ENCODE peak calls at places on chromosomes 3 and 15, in seven cellular contexts. P, K, L, Z, Q, M and B are unnamed samples.

GRCh38 chr15:100879461-100880138 is at the start of gene ALDH1A3:
- DNase-seq in P (peak; percentile 56), K (no peak), L (no peak), Z (peak; percentile 47), Q (peak; percentile 93), M (peak; percentile 40), B (peak; percentile 13)

GRCh38 chr3:106428565-106428994 is 559.8 kb upstream of the CBLB start:
- DNase-seq in P (no peak), K (peak; percentile 100), L (peak; percentile 97), Z (no peak), Q (peak; percentile 82), M (no peak), B (peak; percentile 99)

GRCh38 chr3:45737222-45737621 is 48.0 kb downstream of the SACM1L start:
- DNase-seq in P (no peak), K (no peak), L (no peak), Z (no peak), Q (no peak), M (no peak), B (no peak)

GRCh38 chr3:25045291-25045690 is 382.8 kb upstream of the RARB start:
- DNase-seq in P (peak; percentile 9), K (no peak), L (no peak), Z (no peak), Q (no peak), M (peak; percentile 30), B (peak; percentile 40)

GRCh38 chr3:178263236-178263916 is 272.9 kb upstream of the KCNMB2 start:
- DNase-seq in P (no peak), K (no peak), L (no peak), Z (no peak), Q (no peak), M (no peak), B (peak; percentile 8)

GRCh38 chr3:34377961-34378360 is 579.5 kb downstream of the PDCD6IP start:
- DNase-seq in P (no peak), K (no peak), L (no peak), Z (no peak), Q (no peak), M (no peak), B (no peak)

GRCh38 chr3:129224984-129225393 is 24.4 kb upstream of the COPG1 start:
- DNase-seq in P (no peak), K (peak; percentile 24), L (peak; percentile 58), Z (peak; percentile 82), Q (peak; percentile 79), M (peak; percentile 87), B (peak; percentile 58)

GRCh38 chr3:45890405-45890804 is 4.1 kb downstream of the CCR9 start:
- DNase-seq in P (no peak), K (no peak), L (no peak), Z (no peak), Q (peak; percentile 44), M (no peak), B (no peak)

GRCh38 chr3:105033081-105033480 is 333.6 kb upstream of the ALCAM start:
- DNase-seq in P (no peak), K (no peak), L (no peak), Z (no peak), Q (no peak), M (no peak), B (no peak)

GRCh38 chr3:127722928-127723603 is 50.3 kb downstream of the ABTB1 start:
- DNase-seq in P (no peak), K (no peak), L (no peak), Z (no peak), Q (no peak), M (no peak), B (no peak)

GRCh38 chr3:73073091-73073707 is 11.7 kb downstream of the EBLN2 start:
- DNase-seq in P (no peak), K (no peak), L (peak; percentile 38), Z (no peak), Q (no peak), M (no peak), B (peak; percentile 32)

GRCh38 chr3:108488631-108489030 is 21.8 kb downstream of the MYH15 start:
- DNase-seq in P (no peak), K (no peak), L (peak; percentile 2), Z (no peak), Q (peak; percentile 65), M (no peak), B (peak; percentile 28)

GRCh38 chr3:176795897-176796296 is 401.4 kb downstream of the TBL1XR1 start:
- DNase-seq in P (no peak), K (no peak), L (no peak), Z (no peak), Q (no peak), M (no peak), B (peak; percentile 1)

GRCh38 chr3:137300703-137301102 is 342.9 kb downstream of the IL20RB start:
- DNase-seq in P (no peak), K (no peak), L (no peak), Z (no peak), Q (no peak), M (no peak), B (no peak)

GRCh38 chr3:137304313-137305056 is 346.7 kb downstream of the IL20RB start:
- DNase-seq in P (peak; percentile 50), K (no peak), L (no peak), Z (no peak), Q (no peak), M (no peak), B (no peak)
- TF ChIP-seq CTCF in P (peak; percentile 52), K (no peak), L (no peak), Z (no peak), Q (no peak), M (no peak), B (no peak)

DNA sequence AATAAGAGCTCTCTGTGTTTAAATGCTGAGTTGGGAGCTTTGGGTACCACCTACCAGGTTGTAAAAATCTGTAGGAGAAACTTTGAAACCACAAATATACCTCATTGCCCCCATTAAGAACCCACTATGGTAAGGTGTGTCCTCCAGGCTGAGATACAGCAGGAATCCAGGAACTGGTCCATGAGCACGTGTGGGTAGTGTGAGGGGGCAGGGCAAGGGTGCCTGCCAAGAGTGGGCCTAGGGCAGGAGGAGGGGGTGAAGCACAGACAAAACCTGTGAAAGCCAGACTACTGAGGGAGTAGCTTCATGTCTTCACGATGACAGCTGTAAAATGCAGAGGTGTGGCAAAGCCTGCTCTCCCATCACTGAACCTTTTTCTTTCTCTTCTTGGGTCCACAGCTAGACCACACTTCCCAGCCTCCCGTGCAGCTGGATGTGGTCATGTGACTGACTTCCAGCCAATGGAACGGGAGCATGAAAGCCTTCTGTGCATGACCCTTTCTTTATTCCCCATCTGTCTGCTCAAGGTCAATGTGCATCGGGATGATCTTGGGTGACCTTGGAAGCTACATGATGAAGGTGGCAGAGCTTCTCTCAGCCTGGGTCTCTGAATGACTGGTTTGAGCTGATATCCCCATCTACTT is 51.1 kb upstream of the POMGNT2 start:
- DNase-seq in P (no peak), K (no peak), L (no peak), Z (no peak), Q (no peak), M (no peak), B (no peak)
- H3K4me3 ChIP-seq in P (no peak overlapping the region), K (no peak overlapping the region), L (no peak overlapping the region), Z (no peak overlapping the region), Q (no peak overlapping the region), M (no peak overlapping the region), B (no peak overlapping the region)

DNA sequence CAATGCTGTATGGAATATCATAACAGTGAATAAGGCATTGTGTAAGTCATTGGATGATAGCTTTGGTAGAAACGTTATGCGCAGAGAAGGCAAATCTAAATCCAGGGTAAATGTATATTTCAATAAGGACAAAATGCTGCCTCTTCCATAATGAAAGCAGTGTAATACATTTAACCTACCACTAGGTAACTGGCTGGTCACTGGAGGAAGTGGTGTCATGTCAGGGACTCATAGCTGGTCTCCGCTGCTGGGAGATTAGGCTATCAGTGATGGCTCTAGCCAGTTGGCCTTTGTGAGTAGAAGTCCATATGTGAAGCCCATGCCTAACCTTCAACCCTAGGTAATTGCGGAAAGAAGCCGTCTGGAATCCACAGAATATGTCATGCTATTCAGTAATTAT is 140.9 kb downstream of the NLGN1 start:
- DNase-seq in P (peak; percentile 28), K (no peak), L (no peak), Z (no peak), Q (no peak), M (no peak), B (no peak)
- TF ChIP-seq CTCF in P (peak; percentile 41), K (no peak), L (peak; percentile 36), Z (no peak), Q (peak; percentile 27), M (peak; percentile 38), B (no peak)

DNA sequence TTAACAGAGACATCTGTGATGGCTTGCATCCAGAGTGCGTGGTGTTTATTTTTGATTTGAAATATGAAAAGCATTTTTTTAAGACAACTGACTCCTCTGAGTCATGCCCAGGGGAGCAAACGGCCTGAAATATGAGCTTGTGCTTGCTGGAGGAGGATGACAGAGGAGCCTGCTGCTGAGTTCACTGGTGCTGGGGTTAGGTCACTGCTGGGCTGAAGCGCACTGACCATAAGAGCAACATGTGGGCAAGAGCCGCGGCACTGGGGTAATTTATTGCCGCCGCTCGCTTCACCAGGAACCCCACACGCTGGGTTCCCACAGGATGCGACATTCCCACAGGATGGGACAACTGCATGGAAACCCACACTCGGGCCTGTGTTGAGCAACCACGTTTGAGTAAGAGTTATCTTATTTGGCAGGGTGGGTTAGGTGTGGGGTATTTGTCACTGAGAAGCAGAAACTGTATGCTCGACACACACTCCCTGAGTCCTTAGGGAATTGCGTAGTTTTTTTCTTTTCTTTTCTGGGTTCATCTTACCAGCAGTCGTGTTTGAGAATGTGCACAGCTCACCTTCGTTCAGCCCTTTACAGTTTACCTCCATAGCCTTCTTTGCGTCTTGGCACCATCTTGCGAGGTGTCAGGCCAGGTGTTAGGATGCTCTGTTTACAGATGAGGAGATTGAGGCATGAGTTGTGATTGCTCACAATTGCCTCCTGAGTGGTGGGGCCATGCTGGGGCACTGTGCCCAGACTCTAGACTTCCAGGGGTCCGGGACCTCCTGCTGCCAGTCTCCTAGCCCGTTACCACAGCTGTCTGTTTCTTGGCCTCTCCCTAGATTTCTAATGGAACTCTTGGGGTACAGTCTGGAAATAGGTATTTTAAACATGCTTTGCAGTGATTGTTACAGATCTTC is 60.4 kb downstream of the SMAD3 start:
- DNase-seq in P (no peak), K (peak; percentile 97), L (peak; percentile 98), Z (peak; percentile 52), Q (peak; percentile 92), M (peak; percentile 81), B (peak; percentile 99)
- H3K4me3 ChIP-seq in P (no peak overlapping the region), K (peak overlapping the region; percentile 29), L (peak overlapping the region; percentile 1), Z (no peak overlapping the region), Q (peak overlapping the region; percentile 60), M (no peak overlapping the region), B (peak overlapping the region; percentile 36)

GRCh38 chr3:187066228-187066995 is 72.9 kb downstream of the RPL39L start:
- DNase-seq in P (peak; percentile 94), K (no peak), L (no peak), Z (no peak), Q (peak; percentile 42), M (no peak), B (peak; percentile 59)
- TF ChIP-seq CTCF in P (peak; percentile 74), K (peak; percentile 6), L (peak; percentile 55), Z (peak; percentile 36), Q (peak; percentile 38), M (no peak), B (peak; percentile 52)

DNA sequence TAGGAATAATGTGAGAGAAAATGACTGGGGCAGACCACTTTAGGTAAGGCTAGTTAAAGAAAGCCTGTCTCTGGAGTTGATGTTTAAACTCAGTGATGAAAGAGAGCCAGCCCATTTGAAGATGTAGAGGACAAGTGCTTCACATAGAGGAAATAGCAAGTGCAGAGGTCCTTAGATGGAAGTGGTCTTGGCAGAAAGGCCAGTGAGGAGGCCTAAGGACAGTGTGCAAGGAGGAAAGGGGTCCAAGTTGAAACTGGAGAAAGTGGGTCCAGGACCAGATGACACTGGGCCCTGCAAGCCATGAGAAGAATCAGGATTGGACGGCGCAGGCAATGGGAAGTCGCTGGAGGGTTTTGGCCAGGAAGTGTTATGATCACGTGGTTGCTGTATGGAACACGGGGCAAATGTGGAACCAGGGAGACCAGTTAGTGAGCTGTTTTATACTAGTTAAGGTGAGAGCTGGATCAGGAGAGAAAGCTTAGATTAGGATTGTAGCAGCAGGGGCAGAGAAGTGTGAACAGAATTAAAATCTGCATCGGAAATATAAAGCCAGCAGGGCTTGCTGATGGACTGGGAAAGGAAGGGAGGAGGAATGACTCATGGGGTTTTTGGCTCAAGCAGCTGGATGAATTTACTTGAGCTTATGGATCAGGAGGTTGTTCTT is 48.0 kb upstream of the SCAANT1 start:
- DNase-seq in P (no peak), K (no peak), L (peak; percentile 62), Z (no peak), Q (peak; percentile 43), M (peak; percentile 33), B (peak; percentile 85)
- H3K4me3 ChIP-seq in P (no peak overlapping the region), K (no peak overlapping the region), L (peak overlapping the region; percentile 26), Z (no peak overlapping the region), Q (no peak overlapping the region), M (no peak overlapping the region), B (peak overlapping the region; percentile 23)